ENCODE peak calls at places on chromosome 10, in six cellular contexts. Z is CD4-positive, alpha-beta memory T cell; N is BE2C; A is sigmoid colon; V is Peyer's patch; W is mesendoderm. X is an unnamed sample.

GRCh38 chr10:48419714-48420113 is 113.2 kb downstream of the MAPK8 start:
- DNase-seq in W (no peak), A (no peak), V (no peak), Z (no peak), N (no peak), X (no peak)

GRCh38 chr10:74738985-74739567 is 87.3 kb upstream of the KAT6B start:
- DNase-seq in Z (peak; percentile 23), N (no peak), A (no peak), W (peak; percentile 65), V (peak; percentile 81), X (no peak)

GRCh38 chr10:24552346-24553016 is 171.2 kb downstream of the ARHGAP21 start:
- DNase-seq in A (no peak), Z (no peak), V (peak; percentile 73), N (peak; percentile 32), W (peak; percentile 96), X (peak; percentile 93)

GRCh38 chr10:92410501-92410900 is 119.5 kb downstream of the MARCHF5 start:
- DNase-seq in A (no peak), Z (no peak), W (no peak), N (no peak), V (no peak), X (no peak)

GRCh38 chr10:73956476-73957338 is 41.2 kb upstream of the VCL start:
- DNase-seq in V (peak; percentile 55), N (no peak), A (no peak), W (no peak), Z (peak; percentile 67), X (no peak)

GRCh38 chr10:102775973-102776669 is 32.4 kb downstream of the WBP1L start:
- DNase-seq in N (peak; percentile 66), W (peak; percentile 82), A (peak; percentile 97), V (peak; percentile 72), Z (no peak), X (peak; percentile 36)

GRCh38 chr10:6778992-6779701 is 199.1 kb upstream of the PRKCQ start:
- DNase-seq in W (peak; percentile 85), Z (no peak), A (no peak), N (no peak), V (no peak), X (no peak)

GRCh38 chr10:124639646-124640045 is 104.5 kb downstream of the FAM53B start:
- DNase-seq in A (no peak), Z (no peak), W (no peak), V (no peak), N (no peak), X (no peak)

GRCh38 chr10:47349941-47350371 is 1.8 kb downstream of the RBP3 start:
- DNase-seq in V (no peak), A (no peak), Z (no peak), N (no peak), W (no peak), X (no peak)

GRCh38 chr10:114405011-114405350 is 679 bp upstream of the AFAP1L2 start:
- DNase-seq in W (no peak), V (peak; percentile 56), N (no peak), Z (no peak), A (no peak), X (no peak)
- H3K4me3 ChIP-seq in W (no peak overlapping the region), V (no peak overlapping the region), N (no peak overlapping the region), Z (no peak overlapping the region), A (peak overlapping the region; percentile 46), X (peak overlapping the region; percentile 60)

DNA sequence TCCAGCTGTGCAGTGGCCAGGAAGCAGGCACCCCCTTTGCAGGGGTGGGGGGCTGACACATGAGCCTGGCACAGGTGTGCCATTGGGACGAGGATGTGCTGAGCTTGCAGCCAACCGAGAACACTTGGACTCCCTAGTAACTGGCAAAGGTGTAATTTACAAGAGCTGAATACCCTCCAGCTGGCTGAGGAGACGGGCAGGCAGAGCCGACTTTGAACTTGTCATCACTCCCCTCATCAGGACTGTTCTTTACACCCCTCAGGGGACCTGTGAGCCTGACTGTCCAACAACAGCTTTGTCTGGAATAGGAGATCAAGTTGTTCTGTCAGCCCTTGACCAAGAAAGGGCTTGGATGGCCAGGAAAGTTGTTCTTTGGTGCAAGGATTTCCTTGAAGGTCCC is 61.2 kb downstream of the CDH23 start:
- DNase-seq in Z (no peak), N (no peak), V (no peak), W (no peak), A (no peak), X (no peak)
- H3K27me3 ChIP-seq in Z (no peaks in the 10 kb centered on the region), N (no peaks in the 10 kb centered on the region), V (no peaks in the 10 kb centered on the region), W (no peaks in the 10 kb centered on the region), A (no peaks in the 10 kb centered on the region), X (no peaks in the 10 kb centered on the region)

GRCh38 chr10:99905971-99906370 is 103.8 kb downstream of the DNMBP start:
- DNase-seq in V (no peak), N (no peak), W (no peak), Z (no peak), A (no peak), X (no peak)
- H3K36me3 ChIP-seq in V (peaks cover 3% of the 10 kb centered on the region), N (no peaks in the 10 kb centered on the region), W (peaks cover 2% of the 10 kb centered on the region), Z (no peaks in the 10 kb centered on the region), A (peaks cover 56% of the 10 kb centered on the region), X (peaks cover 54% of the 10 kb centered on the region)

GRCh38 chr10:79983286-79983909 is 34.5 kb upstream of the SFTPD start:
- DNase-seq in N (no peak), V (no peak), W (no peak), Z (no peak), A (no peak), X (peak; percentile 22)

GRCh38 chr10:79981356-79981672 is 32.4 kb upstream of the SFTPD start:
- DNase-seq in N (no peak), V (peak; percentile 49), Z (no peak), A (no peak), W (no peak), X (no peak)

GRCh38 chr10:79981673-79982485 is 33.0 kb upstream of the SFTPD start:
- DNase-seq in Z (no peak), A (peak; percentile 73), W (peak; percentile 76), V (no peak), N (peak; percentile 59), X (peak; percentile 82)

GRCh38 chr10:79982861-79983260 is 34.0 kb upstream of the SFTPD start:
- DNase-seq in N (no peak), A (no peak), V (no peak), W (no peak), Z (no peak), X (peak; percentile 23)

GRCh38 chr10:79982486-79982800 is 33.5 kb upstream of the SFTPD start:
- DNase-seq in Z (no peak), W (no peak), N (no peak), A (no peak), V (no peak), X (no peak)
- H3K4me3 ChIP-seq in Z (no peak overlapping the region), W (no peak overlapping the region), N (no peak overlapping the region), A (no peak overlapping the region), V (peak overlapping the region; percentile 43), X (peak overlapping the region; percentile 83)

DNA sequence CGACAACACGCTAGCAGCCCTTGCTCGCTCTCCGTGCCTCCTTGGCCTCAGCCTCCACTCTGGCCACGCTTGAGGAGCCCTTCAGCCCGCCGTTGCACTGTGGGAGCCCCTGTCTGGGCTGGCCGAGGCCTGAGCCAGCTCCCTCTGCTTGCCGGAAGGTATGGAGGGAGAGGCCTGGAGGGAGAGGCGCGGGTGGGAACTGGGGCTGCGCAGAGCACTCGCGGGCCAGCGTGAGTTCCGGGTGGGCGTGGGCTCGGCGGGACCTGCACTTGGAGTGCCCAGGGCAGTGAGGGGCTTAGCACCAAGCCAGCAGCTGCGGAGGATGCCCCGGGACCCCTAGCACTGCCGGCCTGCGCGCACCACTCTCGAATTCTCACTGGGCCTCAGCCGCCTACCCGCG is 15.7 kb upstream of the ACBD5 start:
- DNase-seq in W (no peak), V (no peak), N (no peak), Z (no peak), A (no peak), X (no peak)
- H3K27me3 ChIP-seq in W (peaks cover 9% of the 10 kb centered on the region), V (no peaks in the 10 kb centered on the region), N (peaks cover 29% of the 10 kb centered on the region), Z (peaks cover 28% of the 10 kb centered on the region), A (peaks cover 51% of the 10 kb centered on the region), X (peaks cover 32% of the 10 kb centered on the region)

GRCh38 chr10:95266674-95267095 is 24.1 kb downstream of the PDLIM1 start:
- DNase-seq in A (no peak), W (peak; percentile 99), N (no peak), Z (no peak), V (no peak), X (no peak)
- H3K36me3 ChIP-seq in A (no peaks in the 10 kb centered on the region), W (peaks cover 2% of the 10 kb centered on the region), N (no peaks in the 10 kb centered on the region), Z (no peaks in the 10 kb centered on the region), V (no peaks in the 10 kb centered on the region), X (peaks cover 12% of the 10 kb centered on the region)

DNA sequence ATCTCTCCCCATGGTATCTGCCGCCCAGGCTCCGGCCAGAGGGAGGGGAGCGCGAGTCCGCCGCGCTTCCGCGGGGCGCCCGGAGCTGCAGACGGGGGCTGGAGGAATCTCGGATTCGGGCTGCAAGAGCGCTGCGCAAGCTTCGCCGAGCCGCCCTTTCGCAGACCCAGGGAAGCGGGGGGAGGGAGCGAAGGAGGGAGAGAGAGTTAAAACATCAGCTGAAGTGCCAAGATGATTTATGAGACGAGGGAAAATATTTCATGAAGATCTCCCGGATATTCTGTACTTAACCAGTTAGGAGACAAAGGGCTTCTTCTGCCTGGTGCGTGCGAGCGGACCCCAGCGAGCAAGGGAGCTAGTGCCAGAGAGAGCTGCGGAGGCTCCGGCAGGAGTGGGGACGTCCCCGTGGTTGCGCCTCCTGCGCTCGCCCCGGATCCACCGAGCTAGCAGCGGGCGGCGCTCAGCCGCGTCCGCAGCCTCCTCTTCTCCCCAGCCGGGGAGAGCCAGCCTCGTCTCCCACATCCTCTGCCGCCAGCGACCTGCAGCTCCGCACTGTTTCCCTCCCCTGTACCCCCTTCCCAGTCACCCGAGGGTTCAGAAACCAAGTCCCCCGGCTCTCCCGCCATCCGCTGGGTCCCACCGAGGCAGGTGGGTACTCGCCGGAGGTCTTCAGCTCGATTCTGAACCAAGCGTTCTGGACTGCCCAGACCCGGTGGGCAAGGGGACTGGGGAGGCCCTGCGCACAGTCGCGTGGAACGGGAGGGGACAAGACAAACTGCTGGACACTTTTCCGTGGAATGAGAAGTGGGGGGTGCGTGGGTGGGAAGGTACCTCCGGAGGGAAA is 1.0 kb upstream of the PAX2 start:
- DNase-seq in A (peak; percentile 53), V (no peak), W (peak; percentile 69), N (no peak), Z (no peak), X (peak; percentile 77)
- H3K4me3 ChIP-seq in A (no peak overlapping the region), V (peak overlapping the region; percentile 27), W (no peak overlapping the region), N (no peak overlapping the region), Z (no peak overlapping the region), X (peak overlapping the region; percentile 12)

DNA sequence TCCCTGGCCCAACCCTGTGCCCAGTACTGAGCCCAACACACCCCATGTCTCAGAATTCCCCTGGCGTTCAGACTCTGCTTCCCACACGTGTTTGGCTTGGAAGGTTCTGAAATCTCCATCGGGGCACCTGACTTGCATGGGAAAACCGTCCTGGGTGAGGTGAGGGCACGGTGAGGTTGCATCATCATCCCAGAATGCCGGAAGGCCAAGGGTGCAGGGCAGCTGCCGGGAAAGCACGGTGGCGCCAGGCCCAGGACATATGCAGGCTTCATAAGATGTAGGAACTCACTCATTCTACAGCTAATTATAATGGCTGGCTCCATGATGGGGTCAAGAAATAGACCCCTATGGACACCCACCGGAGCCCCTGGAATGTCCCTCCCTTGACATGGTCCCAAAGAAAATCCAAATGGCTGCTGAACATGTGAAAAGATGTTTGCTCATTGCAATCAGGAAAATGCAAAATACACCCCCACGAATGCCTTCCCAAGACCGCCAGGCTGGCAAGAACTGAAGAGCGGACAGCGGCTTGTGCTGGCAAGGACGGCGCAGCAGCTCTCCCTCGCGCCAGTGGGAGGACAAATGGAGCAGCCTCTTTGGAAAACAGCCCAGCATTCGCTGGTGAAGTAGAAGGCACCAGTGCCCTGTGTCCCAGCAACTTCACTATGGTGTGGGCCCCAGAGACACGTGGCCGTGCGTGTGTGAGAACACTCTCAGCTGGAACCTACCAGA is 2.3 kb downstream of the KNDC1 start:
- DNase-seq in W (no peak), A (no peak), N (no peak), Z (no peak), V (peak; percentile 34), X (peak; percentile 45)
- H3K27me3 ChIP-seq in W (no peaks in the 10 kb centered on the region), A (peaks cover 84% of the 10 kb centered on the region), N (peaks cover 39% of the 10 kb centered on the region), Z (peaks cover 8% of the 10 kb centered on the region), V (no peaks in the 10 kb centered on the region), X (peaks cover 5% of the 10 kb centered on the region)

GRCh38 chr10:70160798-70161197 is 9.5 kb downstream of the SAR1A start:
- DNase-seq in N (no peak), A (no peak), Z (no peak), V (no peak), W (no peak), X (no peak)
- H3K36me3 ChIP-seq in N (peaks cover 41% of the 10 kb centered on the region), A (peaks cover 63% of the 10 kb centered on the region), Z (peaks cover 56% of the 10 kb centered on the region), V (peaks cover 4% of the 10 kb centered on the region), W (peaks cover 4% of the 10 kb centered on the region), X (peaks cover 3% of the 10 kb centered on the region)

X was measured in H7.